ENCODE peak calls at places on chromosomes 3 and 15, in ten cellular contexts. A is T-helper 1 cell; P is nephron progenitor cell; U is substantia nigra; X is kidney glomerular epithelial cell; B is psoas muscle; F is Right ventricle myocardium inferior; Y is HEK293T; K is stimulated activated naive CD8-positive, alpha-beta T cell treated with anti-CD3 and anti-CD28 coated beads, Interleukin-15, amount 100 ng/mL, for 72 hours; S is stimulated activated CD4-positive, alpha-beta T cell treated with anti-CD3 and anti-CD28 coated beads, Interleukin-2, amount 100 ng/mL, for 48 hours. Z is an unnamed sample.

GRCh38 chr15:90230071-90230494 is 3.7 kb downstream of the CIB1 start:
- DNase-seq in X (no peak), B (peak), A (no peak), F (no peak), Y (no peak), K (no peak), P (no peak), U (no peak), S (no peak), Z (peak)

GRCh38 chr3:14676881-14677280 is 1.9 kb downstream of the C3orf20 start:
- DNase-seq in K (no peak), B (no peak), P (no peak), U (no peak), A (no peak), S (no peak), Y (no peak), X (no peak), F (no peak), Z (no peak)

GRCh38 chr15:63030101-63030528 is 12.4 kb upstream of the TPM1 start:
- DNase-seq in S (no peak), K (no peak), F (no peak), U (no peak), P (no peak), B (peak), X (no peak), Y (no peak), A (no peak), Z (no peak)

GRCh38 chr3:43790060-43790459 is 99.3 kb downstream of the ABHD5 start:
- DNase-seq in X (no peak), B (no peak), K (no peak), Y (no peak), F (no peak), A (no peak), P (no peak), S (no peak), U (no peak), Z (no peak)

GRCh38 chr3:188740030-188740429 is 431.7 kb upstream of the TPRG1 start:
- DNase-seq in P (no peak), A (no peak), X (no peak), B (no peak), Y (no peak), F (no peak), S (no peak), U (no peak), K (no peak), Z (no peak)

GRCh38 chr3:35522450-35522849 is 116.9 kb upstream of the ARPP21 start:
- DNase-seq in U (no peak), B (no peak), A (no peak), Y (no peak), P (no peak), K (no peak), X (no peak), F (no peak), S (no peak), Z (no peak)

GRCh38 chr15:98581715-98582114 is 66.6 kb upstream of the IGF1R start:
- DNase-seq in S (no peak), Y (no peak), X (no peak), U (no peak), K (no peak), F (no peak), P (no peak), A (no peak), B (no peak), Z (no peak)

GRCh38 chr15:41967506-41968206 is 4.7 kb downstream of the EHD4 start:
- DNase-seq in U (no peak), K (no peak), Y (no peak), A (no peak), B (no peak), S (no peak), F (no peak), P (no peak), X (peak), Z (no peak)

GRCh38 chr3:140420621-140421357 is 257.1 kb upstream of the TRIM42 start:
- DNase-seq in X (peak), Y (no peak), F (no peak), B (no peak), U (no peak), A (no peak), P (no peak), S (no peak), K (no peak), Z (no peak)

GRCh38 chr3:74866357-74866876 is 252.0 kb upstream of the CNTN3 start:
- DNase-seq in A (no peak), S (no peak), X (no peak), B (no peak), P (no peak), F (no peak), U (no peak), Y (no peak), K (no peak), Z (no peak)

GRCh38 chr3:47628426-47628825 is 49.8 kb upstream of the CSPG5 start:
- DNase-seq in X (no peak), B (no peak), Y (no peak), F (no peak), U (no peak), K (no peak), A (no peak), S (no peak), P (no peak), Z (no peak)

GRCh38 chr3:169026543-169027181 is 636.9 kb downstream of the MECOM start:
- DNase-seq in X (peak), P (no peak), U (no peak), F (no peak), B (no peak), A (no peak), Y (no peak), K (no peak), S (no peak), Z (no peak)

GRCh38 chr3:180804871-180805430 is 107.5 kb upstream of the FXR1 start:
- DNase-seq in A (no peak), U (no peak), X (peak), Y (peak), S (no peak), K (no peak), P (peak), F (no peak), B (no peak), Z (no peak)

GRCh38 chr3:57434041-57434440 is 110.1 kb downstream of the DNAH12 start:
- DNase-seq in X (no peak), A (no peak), K (no peak), F (no peak), Y (peak), P (peak), S (no peak), B (no peak), U (no peak), Z (no peak)

GRCh38 chr3:42032693-42033349 is 58.3 kb upstream of the TRAK1 start:
- DNase-seq in S (no peak), U (no peak), F (no peak), A (no peak), P (peak), K (no peak), Y (no peak), B (peak), X (peak), Z (peak)

GRCh38 chr15:75136118-75136517 is 65.6 kb upstream of the C15orf39 start:
- DNase-seq in S (no peak), Y (no peak), K (no peak), P (no peak), U (no peak), F (no peak), A (no peak), X (no peak), B (no peak), Z (no peak)

GRCh38 chr3:4476507-4476906 is 9.4 kb upstream of the SUMF1 start:
- DNase-seq in S (no peak), X (no peak), Y (no peak), P (no peak), K (no peak), B (no peak), A (no peak), U (no peak), F (no peak), Z (no peak)

GRCh38 chr3:37096292-37096691 is 78.1 kb downstream of the LRRFIP2 start:
- DNase-seq in K (no peak), Y (no peak), S (no peak), X (peak), P (no peak), U (no peak), F (no peak), B (no peak), A (no peak), Z (no peak)

GRCh38 chr3:131231710-131232348 is 149.7 kb upstream of the NUDT16 start:
- DNase-seq in F (no peak), U (no peak), Y (no peak), S (no peak), A (no peak), K (no peak), P (no peak), X (no peak), B (no peak), Z (no peak)

GRCh38 chr15:47674576-47675232 is 42.6 kb upstream of the SEMA6D start:
- DNase-seq in F (no peak), X (no peak), U (no peak), B (no peak), Y (no peak), P (no peak), A (no peak), S (no peak), K (no peak), Z (no peak)

GRCh38 chr3:63429905-63430304 is 151.8 kb downstream of the SYNPR start:
- DNase-seq in P (no peak), A (no peak), U (no peak), K (no peak), B (no peak), Y (no peak), F (no peak), X (no peak), S (no peak), Z (no peak)

GRCh38 chr3:171351676-171352075 is 108.5 kb downstream of the TNIK start:
- DNase-seq in K (no peak), S (peak), A (no peak), B (peak), X (peak), U (no peak), Y (no peak), P (no peak), F (no peak), Z (no peak)

GRCh38 chr3:52220380-52221026 is 4.9 kb downstream of the TLR9 start:
- DNase-seq in X (peak), F (peak), P (peak), Y (peak), A (peak), U (peak), K (peak), S (peak), B (peak), Z (peak)

GRCh38 chr3:104190681-104191080 is 1176.0 kb upstream of the ALCAM start:
- DNase-seq in P (no peak), Y (no peak), U (no peak), F (no peak), X (no peak), K (no peak), B (no peak), S (no peak), A (no peak), Z (no peak)

GRCh38 chr15:33292718-33293307 is 18.0 kb upstream of the RYR3 start:
- DNase-seq in U (peak), F (no peak), K (peak), B (peak), P (peak), A (peak), Y (peak), X (peak), S (peak), Z (no peak)

GRCh38 chr15:31483924-31484368 is 157.3 kb downstream of the KLF13 start:
- DNase-seq in F (no peak), U (no peak), P (no peak), S (no peak), K (peak), Y (no peak), B (no peak), X (no peak), A (peak), Z (no peak)

GRCh38 chr3:190120161-190121060 is at the start of gene P3H2:
- DNase-seq in K (peak), S (peak), B (peak), Y (peak), A (no peak), X (peak), U (peak), P (peak), F (peak), Z (peak)

GRCh38 chr3:87546216-87546615 is 269.8 kb upstream of the POU1F1 start:
- DNase-seq in F (no peak), P (no peak), S (no peak), Y (no peak), A (no peak), K (no peak), B (no peak), U (no peak), X (no peak), Z (no peak)

GRCh38 chr3:195771651-195772300 is 40.0 kb downstream of the MUC4 start:
- DNase-seq in Y (no peak), A (no peak), U (no peak), X (no peak), P (no peak), K (no peak), F (no peak), B (no peak), S (no peak), Z (no peak)

GRCh38 chr3:73576995-73577394 is 47.7 kb downstream of the PDZRN3 start:
- DNase-seq in A (no peak), X (peak), K (no peak), S (no peak), U (no peak), P (no peak), B (no peak), Y (no peak), F (no peak), Z (no peak)

GRCh38 chr3:62604301-62604700 is 231.0 kb upstream of the FEZF2 start:
- DNase-seq in B (no peak), Y (no peak), F (no peak), P (no peak), A (no peak), X (peak), S (no peak), K (no peak), U (no peak), Z (no peak)

GRCh38 chr3:195012100-195012499 is 258.9 kb downstream of the XXYLT1 start:
- DNase-seq in F (no peak), Y (no peak), A (no peak), P (no peak), S (no peak), B (no peak), X (no peak), U (no peak), K (peak), Z (no peak)

GRCh38 chr3:50264389-50264963 is 4.5 kb upstream of the SEMA3B start:
- DNase-seq in A (no peak), K (no peak), F (peak), B (peak), S (no peak), Y (peak), U (no peak), X (peak), P (peak), Z (peak)

GRCh38 chr15:68277131-68277604 is 377 bp upstream of the FEM1B start:
- DNase-seq in B (no peak), A (no peak), F (no peak), S (no peak), Y (peak), K (no peak), U (peak), P (no peak), X (no peak), Z (peak)

GRCh38 chr3:69691860-69692259 is 47.4 kb upstream of the MITF start:
- DNase-seq in K (no peak), X (no peak), S (no peak), A (no peak), P (no peak), B (no peak), F (no peak), Y (no peak), U (no peak), Z (no peak)